ENCODE peak calls at places on chromosomes 13 and 19, in four cellular contexts. One of them, this sample, is unnamed.

GRCh38 chr19:4587527-4587926 is 28.0 kb upstream of the SEMA6B start:
- DNase-seq in HepG2: no peak
- DNase-seq in GM12878: no peak
- DNase-seq in H1: no peak
- DNase-seq in this sample: no peak

GRCh38 chr13:44810067-44810840 is 179.0 kb downstream of the NUFIP1 start:
- DNase-seq in HepG2: no peak
- DNase-seq in GM12878: no peak
- DNase-seq in H1: no peak
- DNase-seq in this sample: no peak

GRCh38 chr13:72638059-72638815 is 89.2 kb downstream of the MZT1 start:
- DNase-seq in HepG2: no peak
- DNase-seq in GM12878: no peak
- DNase-seq in H1: no peak
- DNase-seq in this sample: no peak

GRCh38 chr19:17281391-17282304 is at the start of gene ANKLE1:
- DNase-seq in HepG2: no peak
- DNase-seq in GM12878: peak
- DNase-seq in H1: peak
- DNase-seq in this sample: no peak

GRCh38 chr19:16587031-16588023 is 15.1 kb upstream of the SLC35E1 start:
- DNase-seq in HepG2: no peak
- DNase-seq in GM12878: peak
- DNase-seq in H1: no peak
- DNase-seq in this sample: no peak

GRCh38 chr19:590396-590745 is 690 bp downstream of the HCN2 start:
- DNase-seq in HepG2: no peak
- DNase-seq in GM12878: no peak
- DNase-seq in H1: no peak
- DNase-seq in this sample: no peak

GRCh38 chr13:109857803-109858202 is 71.4 kb upstream of the IRS2 start:
- DNase-seq in HepG2: no peak
- DNase-seq in GM12878: no peak
- DNase-seq in H1: no peak
- DNase-seq in this sample: peak

GRCh38 chr13:24167666-24168391 is 7.3 kb downstream of the SPATA13 start:
- DNase-seq in HepG2: no peak
- DNase-seq in GM12878: no peak
- DNase-seq in H1: no peak
- DNase-seq in this sample: no peak

GRCh38 chr13:42001580-42001979 is 40.7 kb upstream of the VWA8 start:
- DNase-seq in HepG2: no peak
- DNase-seq in GM12878: no peak
- DNase-seq in H1: peak
- DNase-seq in this sample: no peak

GRCh38 chr13:82878536-82878935 is 1003.7 kb downstream of the SLITRK1 start:
- DNase-seq in HepG2: no peak
- DNase-seq in GM12878: no peak
- DNase-seq in H1: no peak
- DNase-seq in this sample: no peak

GRCh38 chr19:17847538-17848366 is at the start of gene JAK3:
- DNase-seq in HepG2: peak
- DNase-seq in GM12878: peak
- DNase-seq in H1: peak
- DNase-seq in this sample: no peak

GRCh38 chr13:42762917-42763316 is 18.5 kb upstream of the FAM216B start:
- DNase-seq in HepG2: no peak
- DNase-seq in GM12878: no peak
- DNase-seq in H1: no peak
- DNase-seq in this sample: no peak

GRCh38 chr13:27043013-27043412 is 128.6 kb downstream of the USP12 start:
- DNase-seq in HepG2: peak
- DNase-seq in GM12878: no peak
- DNase-seq in H1: peak
- DNase-seq in this sample: peak

GRCh38 chr19:30817965-30818364 is 445.8 kb downstream of the ZNF536 start:
- DNase-seq in HepG2: peak
- DNase-seq in GM12878: no peak
- DNase-seq in H1: no peak
- DNase-seq in this sample: no peak

GRCh38 chr19:41934849-41935374 is 6.7 kb upstream of the ERFL start:
- DNase-seq in HepG2: peak
- DNase-seq in GM12878: no peak
- DNase-seq in H1: peak
- DNase-seq in this sample: peak

GRCh38 chr13:60654405-60654804 is 257.4 kb downstream of the TDRD3 start:
- DNase-seq in HepG2: peak
- DNase-seq in GM12878: no peak
- DNase-seq in H1: no peak
- DNase-seq in this sample: no peak

GRCh38 chr13:28485551-28485950 is 9.4 kb downstream of the FLT1 start:
- DNase-seq in HepG2: no peak
- DNase-seq in GM12878: no peak
- DNase-seq in H1: no peak
- DNase-seq in this sample: no peak

GRCh38 chr13:76833465-76833864 is 52.7 kb downstream of the KCTD12 start:
- DNase-seq in HepG2: no peak
- DNase-seq in GM12878: no peak
- DNase-seq in H1: no peak
- DNase-seq in this sample: no peak

GRCh38 chr19:869245-870177 is 10.0 kb downstream of the CFD start:
- DNase-seq in HepG2: no peak
- DNase-seq in GM12878: no peak
- DNase-seq in H1: no peak
- DNase-seq in this sample: no peak

GRCh38 chr13:32170841-32171240 is 139.3 kb downstream of the FRY start:
- DNase-seq in HepG2: no peak
- DNase-seq in GM12878: no peak
- DNase-seq in H1: no peak
- DNase-seq in this sample: no peak

GRCh38 chr19:6484831-6485230 is 3.2 kb upstream of the DENND1C start:
- DNase-seq in HepG2: no peak
- DNase-seq in GM12878: no peak
- DNase-seq in H1: no peak
- DNase-seq in this sample: no peak
- TF ChIP-seq YY1 in HepG2: no peak
- TF ChIP-seq YY1 in GM12878: no peak
- TF ChIP-seq YY1 in H1: no peak
- TF ChIP-seq YY1 in this sample: no peak

GRCh38 chr19:45677351-45678230 is 9.6 kb downstream of the GIPR start:
- DNase-seq in HepG2: peak
- DNase-seq in GM12878: peak
- DNase-seq in H1: peak
- DNase-seq in this sample: peak
- H3K4me3 ChIP-seq in HepG2: peak
- H3K4me3 ChIP-seq in GM12878: peak
- H3K4me3 ChIP-seq in H1: peak
- H3K4me3 ChIP-seq in this sample: peak

GRCh38 chr13:112821340-112822055 is 131.7 kb downstream of the ATP11A start:
- DNase-seq in HepG2: no peak
- DNase-seq in GM12878: no peak
- DNase-seq in H1: no peak
- DNase-seq in this sample: no peak
- TF ChIP-seq SUZ12 in HepG2: no peak
- TF ChIP-seq SUZ12 in GM12878: no peak
- TF ChIP-seq SUZ12 in H1: no peak
- TF ChIP-seq SUZ12 in this sample: no peak

GRCh38 chr19:10768369-10768768 is 50.5 kb downstream of the DNM2 start:
- DNase-seq in HepG2: no peak
- DNase-seq in GM12878: no peak
- DNase-seq in H1: no peak
- DNase-seq in this sample: no peak
- TF ChIP-seq YY1 in HepG2: no peak
- TF ChIP-seq YY1 in GM12878: no peak
- TF ChIP-seq YY1 in H1: no peak
- TF ChIP-seq YY1 in this sample: no peak

DNA sequence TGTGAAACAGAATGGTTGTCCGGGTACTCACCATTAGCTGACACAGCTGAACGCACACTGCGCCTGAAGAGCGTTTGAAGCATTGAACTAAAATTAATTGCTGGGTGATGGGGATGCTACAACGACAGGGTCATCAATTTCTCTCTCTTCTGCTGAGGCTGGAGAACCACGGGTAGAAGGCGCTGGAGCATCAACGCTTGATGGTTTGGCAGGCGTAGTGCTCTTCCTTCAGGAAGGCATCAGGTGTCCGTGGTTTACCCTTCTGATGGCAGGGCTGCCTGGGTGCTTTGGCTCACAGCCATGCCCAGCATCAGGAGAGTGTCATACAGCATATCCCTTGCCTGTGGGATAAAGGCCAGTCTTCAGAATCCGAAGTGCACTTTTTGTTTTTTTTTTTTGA is 46.9 kb upstream of the UBE2L5 start:
- DNase-seq in HepG2: no peak
- DNase-seq in GM12878: no peak
- DNase-seq in H1: no peak
- DNase-seq in this sample: no peak
- H3K4me3 ChIP-seq in HepG2: no peak
- H3K4me3 ChIP-seq in GM12878: peak
- H3K4me3 ChIP-seq in H1: no peak
- H3K4me3 ChIP-seq in this sample: no peak

GRCh38 chr13:26011996-26012688 is 39.7 kb downstream of the SHISA2 start:
- DNase-seq in HepG2: no peak
- DNase-seq in GM12878: no peak
- DNase-seq in H1: peak
- DNase-seq in this sample: no peak
- TF ChIP-seq SUZ12 in HepG2: no peak
- TF ChIP-seq SUZ12 in GM12878: no peak
- TF ChIP-seq SUZ12 in H1: no peak
- TF ChIP-seq SUZ12 in this sample: no peak

DNA sequence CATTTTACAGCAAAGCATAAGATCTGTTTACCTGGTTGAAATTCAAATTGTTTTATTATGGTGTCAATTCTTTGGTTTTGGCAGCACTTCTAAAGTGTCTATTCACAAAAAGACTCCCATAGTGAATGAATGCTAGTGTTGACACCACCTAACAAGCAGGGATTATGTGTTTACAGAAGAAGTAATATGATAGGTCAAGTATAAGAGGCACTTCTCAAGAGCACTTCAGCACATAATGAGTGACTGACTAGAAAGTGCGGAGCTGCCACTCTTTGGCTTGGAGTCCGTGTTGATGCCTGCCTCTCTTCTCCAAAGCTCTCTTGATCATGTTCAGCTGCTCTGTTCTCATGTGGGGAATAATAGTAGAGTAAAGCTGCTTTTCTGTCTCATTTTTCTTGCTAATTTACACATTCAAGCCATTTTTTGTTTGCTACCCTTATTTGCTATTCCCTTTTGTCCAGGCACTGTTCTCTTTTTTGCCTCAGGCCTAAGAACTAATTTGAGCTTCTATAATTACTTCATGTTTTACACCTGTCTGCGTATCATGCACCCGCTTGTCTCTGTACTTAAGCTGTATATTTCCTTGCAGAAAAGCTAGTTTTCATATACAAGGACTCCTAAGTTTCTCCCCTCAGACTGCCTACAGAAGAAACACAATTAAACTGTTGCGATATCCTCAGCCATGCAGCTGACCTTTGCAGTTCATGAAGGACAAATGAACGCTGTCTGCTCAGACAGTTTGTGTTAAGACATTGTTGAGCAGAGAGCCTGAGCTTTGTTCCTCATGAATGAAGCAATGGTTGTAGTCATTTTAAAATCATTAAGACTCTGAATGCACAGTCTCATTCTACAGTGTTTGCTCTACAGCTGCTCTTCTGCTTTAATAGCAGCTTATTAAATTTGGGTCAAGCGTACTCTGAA is 22.9 kb upstream of the MAB21L1 start:
- DNase-seq in HepG2: no peak
- DNase-seq in GM12878: no peak
- DNase-seq in H1: no peak
- DNase-seq in this sample: no peak
- TF ChIP-seq YY1 in HepG2: no peak
- TF ChIP-seq YY1 in GM12878: no peak
- TF ChIP-seq YY1 in H1: no peak
- TF ChIP-seq YY1 in this sample: no peak

DNA sequence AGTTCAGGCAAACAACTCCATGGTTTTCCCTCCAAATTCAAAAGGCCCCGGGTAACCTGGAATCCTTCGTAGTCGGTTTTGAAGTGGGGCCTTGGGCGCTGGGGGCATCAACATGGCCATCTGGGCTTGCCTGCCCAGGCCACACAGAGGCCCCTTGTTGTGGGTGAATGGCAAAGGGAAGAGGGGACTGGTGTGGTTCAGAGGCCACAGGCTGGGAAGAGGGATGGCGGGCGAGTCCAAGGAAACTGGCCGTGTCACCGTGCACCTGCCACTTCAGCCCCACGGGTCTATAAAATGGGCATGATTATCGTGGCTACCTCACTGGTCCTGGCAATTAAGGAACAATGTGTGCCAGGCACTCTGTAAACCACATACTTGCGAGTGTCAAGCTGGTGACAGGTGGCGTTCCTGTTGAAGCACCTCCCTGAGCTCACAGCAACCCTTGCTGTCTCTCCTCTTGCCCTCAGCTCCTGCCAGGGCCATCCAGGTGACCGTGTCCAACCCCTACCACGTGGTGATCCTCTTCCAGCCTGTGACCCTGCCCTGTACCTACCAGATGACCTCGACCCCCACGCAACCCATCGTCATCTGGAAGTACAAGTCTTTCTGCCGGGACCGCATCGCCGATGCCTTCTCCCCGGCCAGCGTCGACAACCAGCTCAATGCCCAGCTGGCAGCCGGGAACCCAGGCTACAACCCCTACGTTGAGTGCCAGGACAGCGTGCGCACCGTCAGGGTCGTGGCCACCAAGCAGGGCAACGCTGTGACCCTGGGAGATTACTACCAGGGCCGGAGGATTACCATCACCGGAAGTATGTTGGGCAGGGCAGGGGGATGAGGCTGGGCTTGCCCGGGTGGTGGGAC is 1.3 kb downstream of the LSR start:
- DNase-seq in HepG2: no peak
- DNase-seq in GM12878: no peak
- DNase-seq in H1: peak
- DNase-seq in this sample: no peak
- H3K4me3 ChIP-seq in HepG2: peak
- H3K4me3 ChIP-seq in GM12878: peak
- H3K4me3 ChIP-seq in H1: peak
- H3K4me3 ChIP-seq in this sample: peak